ENCODE peak calls at places on chromosomes 13 and 19, in eight cellular contexts. M is WTC11; Q is activated gamma-delta T cell treated with Interleukin-2 at 50 U/mL for 16 hours; R is NCI-H69; V is mucosa of descending colon; G is fibroblast of pulmonary artery; L is stimulated activated CD4-positive, alpha-beta T cell treated with anti-CD3 and anti-CD28 coated beads, TNF-alpha, amount 100 ng/mL, for 24 hours; H is mucosa of gallbladder. O is an unnamed sample.

GRCh38 chr19:54172764-54173699 is at the start of gene TMC4:
- DNase-seq in R (peak), V (peak), L (no peak), M (peak), H (peak), Q (no peak), G (no peak), O (no peak)

GRCh38 chr13:99043700-99044300 is 65.9 kb upstream of the DOCK9 start:
- DNase-seq in Q (no peak), G (no peak), R (no peak), V (no peak), L (no peak), M (no peak), H (no peak), O (no peak)

GRCh38 chr13:50629497-50629896 is 214.0 kb downstream of the DLEU7 start:
- DNase-seq in G (no peak), V (no peak), Q (no peak), H (no peak), R (peak), M (no peak), L (no peak), O (no peak)

GRCh38 chr13:98490866-98491265 is 86.0 kb downstream of the STK24 start:
- DNase-seq in Q (no peak), G (no peak), V (no peak), R (no peak), L (no peak), H (no peak), M (no peak), O (no peak)

GRCh38 chr13:33260168-33261098 is 25.1 kb downstream of the STARD13 start:
- DNase-seq in H (no peak), L (no peak), Q (no peak), G (peak), V (no peak), R (peak), M (no peak), O (no peak)

GRCh38 chr19:29665826-29666633 is 769 bp downstream of the PLEKHF1 start:
- DNase-seq in L (no peak), M (peak), G (peak), Q (no peak), H (peak), R (no peak), V (no peak), O (no peak)

GRCh38 chr19:51750381-51751124 is 1.1 kb downstream of the FPR1 start:
- DNase-seq in L (no peak), H (no peak), M (no peak), V (no peak), Q (no peak), G (no peak), R (no peak), O (no peak)

GRCh38 chr19:38912600-38913514 is 871 bp upstream of the CCER2 start:
- DNase-seq in V (no peak), G (no peak), R (no peak), Q (no peak), L (no peak), M (no peak), H (no peak), O (no peak)

GRCh38 chr19:31337007-31337914 is 12.0 kb downstream of the TSHZ3 start:
- DNase-seq in V (no peak), H (no peak), M (no peak), Q (no peak), G (peak), R (no peak), L (no peak), O (no peak)

GRCh38 chr19:7833225-7834156 is 3.5 kb downstream of the EVI5L start:
- DNase-seq in L (no peak), G (peak), V (peak), R (peak), Q (no peak), M (no peak), H (peak), O (peak)

GRCh38 chr13:21671793-21672680 is 1.2 kb downstream of the FGF9 start:
- DNase-seq in G (no peak), R (peak), H (no peak), V (no peak), Q (no peak), L (no peak), M (no peak), O (no peak)

GRCh38 chr13:24307211-24308067 is 1.9 kb upstream of the C1QTNF9 start:
- DNase-seq in G (peak), V (peak), Q (no peak), R (peak), M (no peak), L (no peak), H (peak), O (no peak)

GRCh38 chr13:111577956-111578595 is 257.6 kb downstream of the TEX29 start:
- DNase-seq in L (no peak), H (no peak), V (no peak), G (no peak), M (no peak), Q (no peak), R (peak), O (no peak)

GRCh38 chr19:48907671-48908070 is 7.6 kb downstream of the NUCB1 start:
- DNase-seq in G (no peak), H (peak), Q (no peak), R (no peak), L (no peak), M (no peak), V (peak), O (no peak)

GRCh38 chr19:46756544-46756888 is 10.3 kb upstream of the STRN4 start:
- DNase-seq in R (no peak), M (no peak), G (no peak), Q (no peak), V (no peak), H (no peak), L (no peak), O (no peak)

GRCh38 chr13:57418067-57418677 is 213.4 kb upstream of the PCDH17 start:
- DNase-seq in Q (no peak), M (no peak), G (no peak), L (no peak), R (no peak), H (no peak), V (no peak), O (no peak)

GRCh38 chr13:48896312-48896711 is 79.4 kb upstream of the FNDC3A start:
- DNase-seq in G (peak), H (no peak), Q (no peak), M (no peak), R (no peak), L (no peak), V (no peak), O (no peak)

GRCh38 chr13:40316301-40316700 is 350.1 kb downstream of the FOXO1 start:
- DNase-seq in M (no peak), L (no peak), Q (no peak), G (no peak), V (no peak), R (no peak), H (no peak), O (no peak)

GRCh38 chr13:97133955-97134354 is 88.2 kb upstream of the MBNL2 start:
- DNase-seq in Q (no peak), R (peak), M (no peak), V (no peak), G (no peak), L (no peak), H (peak), O (no peak)

GRCh38 chr19:29909545-29909944 is 32.5 kb upstream of the URI1 start:
- DNase-seq in Q (no peak), H (no peak), R (no peak), V (no peak), G (no peak), M (no peak), L (no peak), O (no peak)

GRCh38 chr19:43526884-43527859 is at the start of gene ETHE1:
- DNase-seq in G (peak), H (peak), Q (peak), R (peak), M (peak), V (peak), L (peak), O (peak)

GRCh38 chr13:78326608-78327007 is 276.7 kb downstream of the POU4F1 start:
- DNase-seq in H (no peak), R (no peak), M (no peak), Q (no peak), G (peak), L (no peak), V (no peak), O (no peak)

GRCh38 chr19:18794692-18795091 is 3.6 kb upstream of the COMP start:
- DNase-seq in M (no peak), L (no peak), V (no peak), Q (no peak), H (no peak), G (no peak), R (no peak), O (no peak)

GRCh38 chr19:4200940-4201542 is 18.6 kb downstream of the ANKRD24 start:
- DNase-seq in G (no peak), V (no peak), R (no peak), M (no peak), Q (no peak), H (no peak), L (no peak), O (no peak)

GRCh38 chr19:2330255-2330631 is 1.8 kb downstream of the SPPL2B start:
- DNase-seq in H (no peak), Q (no peak), G (no peak), M (no peak), V (no peak), R (no peak), L (no peak), O (no peak)

GRCh38 chr13:45063261-45063870 is 56.9 kb upstream of the GTF2F2 start:
- DNase-seq in M (no peak), G (peak), H (no peak), Q (no peak), L (no peak), V (no peak), R (no peak), O (no peak)

GRCh38 chr13:98890920-98891319 is 86.9 kb downstream of the DOCK9 start:
- DNase-seq in R (peak), V (no peak), Q (no peak), L (no peak), M (peak), H (no peak), G (no peak), O (no peak)

GRCh38 chr19:51641648-51642047 is 5.0 kb downstream of the SIGLEC14 start:
- DNase-seq in V (no peak), G (no peak), L (no peak), M (no peak), R (no peak), Q (no peak), H (no peak), O (no peak)

GRCh38 chr19:13095393-13095784 is 7.3 kb downstream of the LYL1 start:
- DNase-seq in V (no peak), G (no peak), M (peak), H (no peak), L (no peak), Q (no peak), R (peak), O (no peak)

GRCh38 chr13:64239372-64239771 is 2823.7 kb upstream of the PCDH20 start:
- DNase-seq in L (no peak), H (no peak), M (no peak), V (no peak), G (peak), Q (no peak), R (no peak), O (no peak)

GRCh38 chr13:89115307-89115706 is 1444.1 kb downstream of the SLITRK5 start:
- DNase-seq in H (no peak), G (no peak), Q (no peak), R (peak), L (no peak), M (peak), V (no peak), O (no peak)

O was measured in omental fat pad.